ENCODE peak calls at places on chromosomes 16 and 17, in four cellular contexts. V is NCI-H345; E is chondrocyte; W is effector CD4-positive, alpha-beta T cell. P is an unnamed sample.

GRCh38 chr16:84703671-84704070 is 3.9 kb downstream of the USP10 start:
- DNase-seq in W (no peak), E (no peak), V (no peak), P (no peak)

GRCh38 chr16:75385507-75386152 is 47.7 kb downstream of the CFDP1 start:
- DNase-seq in W (no peak), V (peak), E (no peak), P (peak)

GRCh38 chr17:28471531-28472342 is 1.7 kb upstream of the SLC13A2 start:
- DNase-seq in V (no peak), E (peak), W (no peak), P (no peak)

GRCh38 chr17:20920813-20921199 is 122.0 kb downstream of the USP22 start:
- DNase-seq in V (no peak), W (no peak), E (no peak), P (no peak)

GRCh38 chr17:20010886-20011402 is 1.8 kb downstream of the SPECC1 start:
- DNase-seq in W (no peak), E (no peak), V (no peak), P (no peak)

GRCh38 chr16:57976331-57976796 is 5.4 kb upstream of the CNGB1 start:
- DNase-seq in E (peak), W (no peak), V (no peak), P (no peak)

GRCh38 chr17:10094806-10095205 is 103.6 kb downstream of the GAS7 start:
- DNase-seq in V (no peak), E (no peak), W (no peak), P (no peak)

GRCh38 chr16:87970206-87970605 is 19.0 kb downstream of the BANP start:
- DNase-seq in W (no peak), V (no peak), E (no peak), P (no peak)

GRCh38 chr16:11735801-11736200 is 6.9 kb downstream of the TXNDC11 start:
- DNase-seq in W (no peak), E (no peak), V (no peak), P (no peak)

GRCh38 chr17:491086-492014 is 138.7 kb upstream of the RPH3AL start:
- DNase-seq in E (no peak), W (peak), V (no peak), P (peak)

GRCh38 chr17:28763804-28764266 is 20.0 kb downstream of the TRAF4 start:
- DNase-seq in W (peak), V (peak), E (no peak), P (peak)

GRCh38 chr17:10126554-10127493 is 71.6 kb downstream of the GAS7 start:
- DNase-seq in W (no peak), V (no peak), E (no peak), P (no peak)

GRCh38 chr16:89958596-89958995 is 10.0 kb downstream of the DEF8 start:
- DNase-seq in E (no peak), V (no peak), W (no peak), P (no peak)

GRCh38 chr17:77117415-77117814 is 23.4 kb upstream of the SEC14L1 start:
- DNase-seq in W (no peak), E (no peak), V (no peak), P (no peak)

GRCh38 chr16:52572656-52573055 is 25.7 kb upstream of the TOX3 start:
- DNase-seq in V (no peak), E (no peak), W (no peak), P (no peak)

GRCh38 chr17:44121206-44121605 is 2.2 kb downstream of the HDAC5 start:
- DNase-seq in E (no peak), V (no peak), W (no peak), P (no peak)

P was measured in HuH-7.5.